ENCODE peak calls at places on chromosomes 4 and X, in nine cellular contexts. Q is cardiac muscle cell, K is H9, B is mammary epithelial cell, S is tibial nerve, M is body of pancreas, G is colonic mucosa, L is heart right ventricle, V is hepatocyte. R is an unnamed sample.
A peak's percentile ranks its signal among the peaks of the same experiment; 100 is the strongest.

GRCh38 chr4:71568131-71568530 is 215.7 kb downstream of the GC start:
- DNase-seq in V (no peak), L (no peak), G (no peak), Q (no peak), K (no peak), B (no peak), M (no peak), S (no peak), R (no peak)

GRCh38 chr4:113757486-113757885 is 4.1 kb downstream of the CAMK2D start:
- DNase-seq in B (no peak), M (no peak), G (no peak), V (no peak), Q (no peak), S (no peak), K (no peak), L (no peak), R (no peak)

GRCh38 chrX:64192040-64192439 is 13.5 kb downstream of the AMER1 start:
- DNase-seq in L (no peak), M (no peak), K (no peak), G (no peak), S (no peak), Q (no peak), B (no peak), V (no peak), R (no peak)

GRCh38 chr4:132540268-132540667 is 608.8 kb upstream of the PCDH10 start:
- DNase-seq in V (no peak), G (no peak), Q (no peak), L (no peak), S (no peak), K (no peak), B (no peak), M (no peak), R (no peak)

GRCh38 chr4:159047478-159048165 is 55.3 kb upstream of the RAPGEF2 start:
- DNase-seq in Q (peak; percentile 71), V (peak; percentile 11), S (no peak), M (no peak), B (no peak), G (no peak), K (no peak), L (no peak), R (no peak)

GRCh38 chrX:108025954-108026616 is 18.8 kb upstream of the VSIG1 start:
- DNase-seq in S (no peak), G (no peak), L (no peak), K (no peak), Q (no peak), V (no peak), M (no peak), B (no peak), R (no peak)

GRCh38 chr4:110005461-110006056 is 92.9 kb downstream of the EGF start:
- DNase-seq in S (peak; percentile 11), K (no peak), G (no peak), V (peak; percentile 77), Q (peak; percentile 84), B (peak; percentile 72), L (no peak), M (no peak), R (no peak)

GRCh38 chrX:50635811-50636365 is 165.3 kb upstream of the DGKK start:
- DNase-seq in V (no peak), L (peak; percentile 21), M (no peak), K (no peak), S (no peak), G (no peak), Q (no peak), B (no peak), R (no peak)

GRCh38 chrX:48720580-48721240 is 24.2 kb downstream of the SUV39H1 start:
- DNase-seq in B (no peak), Q (no peak), K (no peak), S (no peak), M (no peak), L (no peak), G (no peak), V (no peak), R (no peak)

GRCh38 chrX:1491851-1492349 is 39.2 kb upstream of the ASMTL start:
- DNase-seq in L (no peak), B (no peak), G (no peak), Q (peak; percentile 20), S (no peak), M (no peak), V (no peak), K (peak; percentile 77), R (no peak)

GRCh38 chr4:11614426-11614825 is 185.7 kb upstream of the HS3ST1 start:
- DNase-seq in Q (no peak), S (no peak), B (peak; percentile 87), L (no peak), G (no peak), M (peak; percentile 18), V (peak; percentile 69), K (no peak), R (no peak)

GRCh38 chrX:136867096-136867491 is 13.4 kb downstream of the RBMX start:
- DNase-seq in S (no peak), Q (peak; percentile 62), L (no peak), G (no peak), V (no peak), M (no peak), B (no peak), K (no peak), R (no peak)

GRCh38 chr4:155413451-155413850 is 36.7 kb upstream of the MAP9 start:
- DNase-seq in L (no peak), M (no peak), S (no peak), B (no peak), V (no peak), Q (peak; percentile 29), G (no peak), K (no peak), R (no peak)

GRCh38 chr4:44985152-44985551 is 258.8 kb upstream of the GNPDA2 start:
- DNase-seq in M (no peak), V (no peak), S (no peak), Q (no peak), B (peak; percentile 46), L (no peak), K (no peak), G (no peak), R (no peak)
- H3K9me3 ChIP-seq in M (no peaks in the 10 kb centered on the region), V (no peaks in the 10 kb centered on the region), S (no peaks in the 10 kb centered on the region), Q (no peaks in the 10 kb centered on the region), B (peaks cover 3% of the 10 kb centered on the region), L (no peaks in the 10 kb centered on the region), K (no peaks in the 10 kb centered on the region), G (no peaks in the 10 kb centered on the region), R (no peaks in the 10 kb centered on the region)

GRCh38 chrX:12076046-12076445 is 62.2 kb upstream of the FRMPD4 start:
- DNase-seq in M (no peak), S (no peak), Q (peak; percentile 51), K (no peak), B (peak; percentile 26), L (no peak), G (no peak), V (no peak), R (no peak)
- TF ChIP-seq CTCF in M (no peak), S (no peak), Q (peak; percentile 40), K (no peak), B (peak; percentile 5), L (no peak), G (no peak), V (no peak), R (no peak)

GRCh38 chr4:163922302-163922701 is 427.8 kb downstream of the TMA16 start:
- DNase-seq in G (no peak), M (no peak), V (no peak), Q (no peak), B (no peak), K (no peak), L (no peak), S (no peak), R (no peak)
- H3K27me3 ChIP-seq in G (no peaks in the 10 kb centered on the region), M (no peaks in the 10 kb centered on the region), V (no peaks in the 10 kb centered on the region), Q (no peaks in the 10 kb centered on the region), B (no peaks in the 10 kb centered on the region), K (no peaks in the 10 kb centered on the region), L (no peaks in the 10 kb centered on the region), S (no peaks in the 10 kb centered on the region), R (no peaks in the 10 kb centered on the region)

DNA sequence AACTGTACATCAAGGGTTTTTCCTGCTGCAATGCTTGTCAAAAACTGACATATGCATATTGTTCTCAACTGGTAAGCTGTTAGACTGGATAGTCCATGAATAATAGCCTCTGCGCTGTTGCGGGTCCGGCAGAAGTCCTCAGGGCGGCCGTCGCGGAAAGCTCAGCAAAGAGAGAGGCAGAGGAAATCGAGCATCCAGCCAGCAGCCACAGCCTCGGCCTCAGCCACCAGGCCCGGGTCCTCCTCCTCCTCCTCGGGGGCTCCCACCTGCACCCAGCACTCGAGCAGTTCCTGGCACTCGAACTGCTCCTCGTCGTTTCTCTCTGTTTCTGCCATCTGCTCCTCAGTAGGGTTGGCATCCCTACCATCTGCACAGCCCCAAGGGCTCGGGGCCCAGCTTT is 53.7 kb downstream of the UPRT start:
- DNase-seq in S (no peak), Q (no peak), V (no peak), G (no peak), B (no peak), M (no peak), L (no peak), K (no peak), R (no peak)
- H3K9me3 ChIP-seq in S (no peaks in the 10 kb centered on the region), Q (no peaks in the 10 kb centered on the region), V (no peaks in the 10 kb centered on the region), G (no peaks in the 10 kb centered on the region), B (peaks cover 10% of the 10 kb centered on the region), M (no peaks in the 10 kb centered on the region), L (no peaks in the 10 kb centered on the region), K (peaks cover 30% of the 10 kb centered on the region), R (peaks cover 17% of the 10 kb centered on the region)

DNA sequence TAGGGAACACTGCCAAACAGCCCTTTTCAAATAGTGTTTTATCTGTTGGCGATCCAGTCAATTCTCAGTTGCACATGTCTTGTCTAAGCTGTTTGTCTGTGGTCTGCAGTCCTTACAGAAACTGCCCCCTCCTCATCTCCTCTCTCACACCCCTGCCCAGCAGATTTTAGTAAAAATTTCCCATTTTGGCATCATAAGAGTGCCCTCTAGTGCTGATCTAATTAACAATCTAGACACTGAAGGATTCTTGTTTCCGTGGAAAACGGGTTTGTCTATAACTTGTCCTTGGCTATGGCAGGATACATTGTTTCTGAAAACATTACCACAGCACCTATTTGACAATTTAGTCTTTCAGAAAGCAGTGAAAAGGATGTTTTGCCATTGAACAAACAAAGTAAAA is 227.2 kb upstream of the MBNL3 start:
- DNase-seq in M (no peak), K (no peak), G (no peak), S (no peak), L (no peak), Q (no peak), V (no peak), B (no peak), R (no peak)
- TF ChIP-seq CTCF in M (no peak), K (peak; percentile 64), G (no peak), S (no peak), L (no peak), Q (peak; percentile 27), V (peak; percentile 47), B (peak; percentile 1), R (no peak)

GRCh38 chr4:82811392-82811791 is 12.8 kb upstream of the SCD5 start:
- DNase-seq in V (no peak), L (no peak), S (no peak), Q (no peak), M (no peak), G (no peak), K (no peak), B (no peak), R (no peak)
- H3K27me3 ChIP-seq in V (no peaks in the 10 kb centered on the region), L (no peaks in the 10 kb centered on the region), S (no peaks in the 10 kb centered on the region), Q (peaks cover 2% of the 10 kb centered on the region), M (no peaks in the 10 kb centered on the region), G (no peaks in the 10 kb centered on the region), K (peaks cover 20% of the 10 kb centered on the region), B (no peaks in the 10 kb centered on the region), R (no peaks in the 10 kb centered on the region)